ENCODE peak calls at places on chromosome 22, in ten cellular contexts. F, U, Y, Z, J, V, B, S, P and I are unnamed samples.

GRCh38 chr22:24688294-24688693 is 85.3 kb downstream of the GGT1 start:
- DNase-seq in P (no peak), B (no peak), V (no peak), Y (no peak), Z (no peak), F (no peak), J (no peak), S (no peak), U (no peak), I (no peak)

GRCh38 chr22:35728639-35729308 is 11.1 kb downstream of the APOL5 start:
- DNase-seq in B (no peak), P (no peak), F (no peak), V (no peak), Y (no peak), Z (no peak), U (no peak), J (no peak), S (no peak), I (no peak)

GRCh38 chr22:24331468-24332440 is 61.1 kb downstream of the SPECC1L start:
- DNase-seq in F (no peak), B (peak; percentile 44), S (no peak), Y (no peak), V (no peak), J (no peak), U (no peak), Z (no peak), P (no peak), I (no peak)

GRCh38 chr22:43944670-43945430 is 10.4 kb upstream of the SAMM50 start:
- DNase-seq in J (no peak), B (no peak), F (no peak), Y (no peak), P (no peak), V (no peak), Z (no peak), U (no peak), S (no peak), I (no peak)

GRCh38 chr22:42811510-42811909 is 45.6 kb downstream of the ARFGAP3 start:
- DNase-seq in J (no peak), V (no peak), F (no peak), S (no peak), Z (no peak), U (no peak), Y (peak; percentile 6), B (no peak), P (no peak), I (no peak)

GRCh38 chr22:34976886-34977285 is 89.1 kb upstream of the ISX start:
- DNase-seq in Y (no peak), J (no peak), B (no peak), S (no peak), V (no peak), P (no peak), F (no peak), Z (no peak), U (no peak), I (no peak)

GRCh38 chr22:25752615-25753214 is 10.7 kb downstream of the MYO18B start:
- DNase-seq in S (no peak), Y (no peak), P (no peak), F (no peak), V (no peak), B (no peak), Z (no peak), J (no peak), U (no peak), I (peak; percentile 61)

GRCh38 chr22:32355760-32356159 is 1.9 kb upstream of the RFPL3 start:
- DNase-seq in F (no peak), U (no peak), B (no peak), V (no peak), Y (no peak), J (peak; percentile 59), P (no peak), Z (no peak), S (no peak), I (peak; percentile 70)

GRCh38 chr22:27474711-27475547 is 326.6 kb downstream of the MN1 start:
- DNase-seq in Z (peak; percentile 85), Y (no peak), F (no peak), S (no peak), V (no peak), P (no peak), B (peak; percentile 94), U (no peak), J (peak; percentile 99), I (peak; percentile 67)

GRCh38 chr22:47786650-47787290 is 1024.3 kb downstream of the TBC1D22A start:
- DNase-seq in Z (no peak), J (no peak), P (no peak), V (peak; percentile 11), F (no peak), Y (no peak), S (no peak), B (no peak), U (no peak), I (no peak)

GRCh38 chr22:29310863-29311339 is 4.5 kb downstream of the GAS2L1 start:
- DNase-seq in B (peak; percentile 96), V (peak; percentile 91), Z (no peak), U (peak; percentile 67), F (peak; percentile 98), Y (peak; percentile 94), J (peak; percentile 95), S (peak; percentile 95), P (peak; percentile 96), I (peak; percentile 94)
- H3K27me3 ChIP-seq in B (peaks cover 27% of the 10 kb centered on the region), V (peaks cover 79% of the 10 kb centered on the region), Z (peaks cover 29% of the 10 kb centered on the region), U (peaks cover 20% of the 10 kb centered on the region), F (no peaks in the 10 kb centered on the region), Y (no peaks in the 10 kb centered on the region), J (peaks cover 12% of the 10 kb centered on the region), S (peaks cover 11% of the 10 kb centered on the region), P (peaks cover 23% of the 10 kb centered on the region), I (peaks cover 29% of the 10 kb centered on the region)

GRCh38 chr22:31090217-31091085 is 9.3 kb downstream of the SMTN start:
- DNase-seq in P (no peak), Y (no peak), F (no peak), S (no peak), V (no peak), U (peak; percentile 37), J (no peak), B (no peak), Z (no peak), I (peak; percentile 60)
- H3K36me3 ChIP-seq in P (peaks cover 71% of the 10 kb centered on the region), Y (peaks cover 4% of the 10 kb centered on the region), F (peaks cover 87% of the 10 kb centered on the region), S (peaks cover 2% of the 10 kb centered on the region), V (peaks cover 67% of the 10 kb centered on the region), U (no peaks in the 10 kb centered on the region), J (no peaks in the 10 kb centered on the region), B (peaks cover 80% of the 10 kb centered on the region), Z (no peaks in the 10 kb centered on the region), I (no peaks in the 10 kb centered on the region)

DNA sequence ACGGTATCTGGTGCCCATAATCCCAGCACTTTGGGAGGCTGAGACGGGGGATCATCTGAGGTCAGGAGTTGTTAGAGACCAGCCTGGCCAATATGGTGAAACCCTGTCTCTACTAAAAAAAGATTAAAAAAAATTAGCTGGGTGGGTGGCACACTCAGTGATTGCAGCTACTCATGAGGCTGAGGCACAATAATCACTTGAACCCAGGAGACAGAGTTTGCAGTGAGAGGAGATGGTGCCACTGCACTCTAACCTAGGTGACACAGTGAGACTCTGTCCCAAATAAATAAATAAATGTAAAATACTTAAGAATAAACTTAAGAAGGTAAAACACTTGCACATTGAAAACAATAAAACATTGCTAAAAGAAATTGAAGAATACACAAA is 90.4 kb downstream of the ZNF280B start:
- DNase-seq in Y (no peak), V (no peak), J (no peak), U (no peak), B (no peak), P (no peak), F (no peak), Z (no peak), S (no peak), I (no peak)
- H3K27me3 ChIP-seq in Y (peaks cover 3% of the 10 kb centered on the region), V (peaks cover 7% of the 10 kb centered on the region), J (peaks cover 8% of the 10 kb centered on the region), U (peaks cover 3% of the 10 kb centered on the region), B (peaks cover 12% of the 10 kb centered on the region), P (peaks cover 28% of the 10 kb centered on the region), F (no peaks in the 10 kb centered on the region), Z (peaks cover 92% of the 10 kb centered on the region), S (no peaks in the 10 kb centered on the region), I (peaks cover 96% of the 10 kb centered on the region)

GRCh38 chr22:37690407-37690806 is 4.3 kb downstream of the NOL12 start:
- DNase-seq in U (no peak), P (no peak), Y (no peak), B (no peak), F (no peak), J (no peak), Z (no peak), V (no peak), S (no peak), I (no peak)
- H3K36me3 ChIP-seq in U (peaks cover 39% of the 10 kb centered on the region), P (peaks cover 48% of the 10 kb centered on the region), Y (peaks cover 13% of the 10 kb centered on the region), B (peaks cover 33% of the 10 kb centered on the region), F (peaks cover 31% of the 10 kb centered on the region), J (peaks cover 6% of the 10 kb centered on the region), Z (peaks cover 15% of the 10 kb centered on the region), V (peaks cover 60% of the 10 kb centered on the region), S (peaks cover 13% of the 10 kb centered on the region), I (peaks cover 18% of the 10 kb centered on the region)

GRCh38 chr22:29212738-29213137 is 7.0 kb downstream of the EMID1 start:
- DNase-seq in J (no peak), U (no peak), V (no peak), Z (no peak), P (no peak), S (no peak), F (no peak), B (no peak), Y (no peak), I (no peak)
- H3K27me3 ChIP-seq in J (no peaks in the 10 kb centered on the region), U (no peaks in the 10 kb centered on the region), V (peaks cover 16% of the 10 kb centered on the region), Z (no peaks in the 10 kb centered on the region), P (no peaks in the 10 kb centered on the region), S (no peaks in the 10 kb centered on the region), F (no peaks in the 10 kb centered on the region), B (peaks cover 11% of the 10 kb centered on the region), Y (no peaks in the 10 kb centered on the region), I (no peaks in the 10 kb centered on the region)